ENCODE peak calls at places on chromosomes 1 and 21, in four cellular contexts. C, X, Q and J are unnamed samples.

GRCh38 chr1:211750599-211750998 is 75.2 kb upstream of the NEK2 start:
- DNase-seq in C (no peak), X (no peak), Q (no peak), J (no peak)

GRCh38 chr1:33985656-33986055 is 121.8 kb downstream of the HMGB4 start:
- DNase-seq in C (no peak), X (no peak), Q (no peak), J (no peak)

GRCh38 chr1:116064616-116065015 is 46.6 kb upstream of the MAB21L3 start:
- DNase-seq in C (no peak), X (no peak), Q (no peak), J (no peak)

GRCh38 chr1:23126801-23127200 is 41.9 kb downstream of the LUZP1 start:
- DNase-seq in C (no peak), X (no peak), Q (no peak), J (no peak)

GRCh38 chr1:182065126-182065845 is 3.8 kb upstream of the ZNF648 start:
- DNase-seq in C (no peak), X (no peak), Q (no peak), J (no peak)

GRCh38 chr1:79787631-79788030 is 781.1 kb upstream of the ADGRL4 start:
- DNase-seq in C (no peak), X (no peak), Q (no peak), J (no peak)

GRCh38 chr1:6234502-6235295 is 1.1 kb downstream of the ICMT start:
- DNase-seq in C (no peak), X (no peak), Q (no peak), J (no peak)

GRCh38 chr21:32496536-32496935 is 84.0 kb downstream of the EVA1C start:
- DNase-seq in C (no peak), X (no peak), Q (no peak), J (no peak)

GRCh38 chr1:47805826-47806450 is 191.2 kb downstream of the TRABD2B start:
- DNase-seq in C (no peak), X (no peak), Q (no peak), J (no peak)

GRCh38 chr1:162062542-162063015 is 6.9 kb upstream of the NOS1AP start:
- DNase-seq in C (no peak), X (no peak), Q (no peak), J (no peak)

GRCh38 chr21:42294273-42294880 is 20.8 kb downstream of the TFF3 start:
- DNase-seq in C (no peak), X (no peak), Q (no peak), J (no peak)

GRCh38 chr1:211259596-211260126 is 495 bp downstream of the RCOR3 start:
- DNase-seq in C (peak), X (peak), Q (peak), J (peak)

DNA sequence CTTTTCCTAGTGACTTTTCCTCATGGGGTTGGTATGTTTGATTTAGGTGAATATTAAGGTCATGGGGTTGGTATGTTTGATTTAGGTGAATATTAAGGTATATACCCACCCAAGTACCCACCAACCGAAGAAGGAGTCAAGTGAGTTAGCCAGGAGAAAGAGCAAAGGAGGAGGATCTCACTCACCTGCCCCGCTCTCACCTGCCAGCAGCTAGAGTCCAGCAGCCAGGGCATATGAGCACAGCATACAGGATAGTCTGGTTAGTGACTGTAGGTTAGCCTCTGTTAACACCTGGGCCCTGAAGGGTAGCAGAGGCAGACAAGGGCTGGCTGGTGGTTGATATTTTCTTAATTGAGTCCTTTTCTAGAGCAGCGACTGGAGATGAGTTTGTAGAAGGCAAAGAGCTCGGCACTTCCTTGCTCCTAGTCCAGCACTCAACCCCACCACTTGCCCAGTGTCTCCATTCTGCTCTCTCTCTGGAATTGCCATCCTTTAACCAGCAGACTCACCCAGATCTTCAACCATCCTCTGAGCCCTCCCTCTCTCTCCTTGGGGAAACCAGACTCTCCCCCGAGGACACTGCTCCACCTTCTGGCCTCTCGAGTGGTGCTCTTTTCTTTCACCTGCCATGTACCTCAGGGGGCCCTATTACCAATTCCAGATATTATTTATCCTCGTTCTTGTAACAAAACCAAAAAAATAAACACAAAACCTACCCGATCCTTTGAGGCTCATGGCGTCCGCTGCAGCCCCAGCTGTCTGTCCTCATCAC is 16.3 kb upstream of the DESI2 start:
- DNase-seq in C (no peak), X (no peak), Q (no peak), J (no peak)
- TF ChIP-seq CTCF in C (no peak), X (no peak), Q (no peak), J (no peak)

DNA sequence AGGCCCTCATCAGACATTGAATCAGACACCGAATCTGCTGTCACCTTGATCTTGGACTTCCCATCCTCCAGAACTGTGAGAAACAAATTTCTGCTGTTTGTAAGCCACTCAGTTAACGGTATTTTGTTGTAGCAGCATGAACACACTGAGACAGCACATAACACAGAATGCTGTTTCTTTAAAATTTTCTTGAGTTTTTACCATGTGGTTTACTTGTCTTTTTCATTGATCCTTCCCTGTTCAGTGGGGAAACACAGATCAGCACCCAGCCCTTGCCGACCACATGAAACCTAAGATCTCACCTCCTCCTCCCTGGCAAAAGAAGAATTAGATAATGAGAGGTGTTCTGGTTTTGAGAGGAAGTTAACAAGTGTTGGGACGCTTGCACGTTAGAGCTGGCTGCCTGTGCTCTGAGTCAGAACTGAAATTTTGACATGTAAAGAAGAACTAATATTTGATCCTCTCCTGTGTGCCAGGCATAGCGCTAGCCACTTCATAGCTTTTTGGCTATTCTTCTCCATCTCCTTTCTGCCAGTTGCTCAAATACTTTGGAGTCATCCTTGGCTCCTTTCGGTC is 179.6 kb downstream of the DHRS3 start:
- DNase-seq in C (no peak), X (no peak), Q (no peak), J (no peak)
- TF ChIP-seq EP300 in C (no peak), X (no peak), Q (no peak), J (no peak)

DNA sequence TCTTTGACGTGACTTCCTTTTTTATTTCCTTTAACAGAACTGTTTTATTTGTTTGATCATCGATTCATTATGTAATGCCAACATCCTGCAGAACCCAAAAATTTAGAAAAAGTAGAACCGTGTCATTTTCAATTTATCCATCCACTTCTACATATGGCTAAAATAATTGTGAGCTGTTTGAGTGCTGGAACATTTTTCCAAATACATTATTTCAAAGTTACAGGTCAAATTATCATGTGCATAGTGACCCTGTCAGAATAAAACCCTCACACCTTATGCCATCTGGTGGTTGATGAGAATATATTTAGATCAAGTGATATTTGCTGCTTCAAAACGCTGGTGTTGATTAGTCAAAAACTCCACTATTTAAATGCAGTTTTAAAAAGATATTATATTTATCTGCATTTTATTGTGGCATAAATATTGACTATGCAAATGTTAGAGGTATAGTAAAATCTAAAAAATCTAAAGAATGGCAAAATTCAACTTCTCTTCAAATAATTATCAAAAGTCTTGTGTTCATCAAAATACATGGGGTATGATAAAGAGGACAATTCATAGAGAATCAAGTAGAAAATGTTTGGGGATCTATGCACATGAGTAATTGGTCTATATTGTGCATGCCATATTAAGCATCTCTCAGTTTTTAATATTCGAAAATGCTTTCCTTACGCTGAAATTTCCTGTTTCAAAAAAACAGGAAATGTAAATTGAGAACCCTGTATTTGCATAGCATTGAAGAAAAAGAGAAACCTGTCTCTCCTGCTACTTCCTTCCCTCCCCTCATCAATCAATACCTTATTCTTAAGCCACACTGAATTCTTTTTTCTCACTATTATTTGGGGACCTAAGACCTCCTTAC is 39.7 kb downstream of the UBE2U start:
- DNase-seq in C (no peak), X (peak), Q (no peak), J (no peak)
- TF ChIP-seq CTCF in C (peak), X (peak), Q (peak), J (no peak)

GRCh38 chr1:36425791-36426190 is 24.5 kb downstream of the OSCP1 start:
- DNase-seq in C (no peak), X (no peak), Q (no peak), J (no peak)
- TF ChIP-seq EP300 in C (no peak), X (no peak), Q (no peak), J (no peak)